ENCODE peak calls at places on chromosomes 6 and 20, in six cellular contexts. Z, D, R, H, J and C are unnamed samples.

GRCh38 chr6:155450194-155450593 is 5.4 kb downstream of the NOX3 start:
- ATAC-seq in Z (no peak), H (peak; percentile 55), D (no peak), J (no peak), R (no peak), C (no peak)

GRCh38 chr6:89145461-89145961 is 344 bp upstream of the PM20D2 start:
- ATAC-seq in J (no peak), H (peak; percentile 7), D (peak; percentile 55), R (peak; percentile 10), Z (peak; percentile 47), C (peak; percentile 33)

GRCh38 chr6:3409699-3410384 is 47.0 kb downstream of the SLC22A23 start:
- ATAC-seq in D (peak; percentile 36), H (peak; percentile 63), Z (no peak), R (no peak), J (no peak), C (no peak)

GRCh38 chr20:58970146-58970545 is 10.9 kb upstream of the NELFCD start:
- ATAC-seq in D (no peak), J (no peak), H (no peak), Z (no peak), R (no peak), C (no peak)

GRCh38 chr20:54708229-54708628 is 232.8 kb downstream of the DOK5 start:
- ATAC-seq in D (no peak), H (no peak), J (no peak), R (no peak), Z (no peak), C (no peak)

GRCh38 chr6:87100216-87100615 is 5.3 kb upstream of the CGA start:
- ATAC-seq in Z (no peak), H (no peak), J (no peak), D (no peak), R (no peak), C (no peak)

GRCh38 chr6:116572162-116572561 is 858 bp downstream of the RWDD1 start:
- ATAC-seq in J (no peak), R (no peak), D (peak; percentile 40), Z (no peak), H (peak; percentile 54), C (no peak)

GRCh38 chr6:73579851-73580246 is 59.0 kb upstream of the EEF1A1 start:
- ATAC-seq in Z (peak; percentile 57), D (peak; percentile 79), J (peak; percentile 74), R (peak; percentile 59), H (peak; percentile 75), C (peak; percentile 54)

GRCh38 chr6:36642913-36643817 is 35.3 kb upstream of the CDKN1A start:
- ATAC-seq in Z (peak; percentile 85), H (peak; percentile 97), D (peak; percentile 54), J (peak; percentile 95), R (peak; percentile 89), C (peak; percentile 93)

GRCh38 chr6:16687045-16687444 is 74.2 kb downstream of the ATXN1 start:
- ATAC-seq in R (no peak), H (no peak), D (no peak), J (no peak), Z (no peak), C (no peak)

GRCh38 chr6:134217110-134217509 is 100.8 kb downstream of the SGK1 start:
- ATAC-seq in H (peak; percentile 62), D (peak; percentile 16), J (no peak), Z (no peak), R (peak; percentile 87), C (no peak)

GRCh38 chr6:89251170-89251569 is 34.0 kb upstream of the GABRR1 start:
- ATAC-seq in H (no peak), Z (no peak), J (no peak), R (no peak), D (no peak), C (no peak)

GRCh38 chr20:21339499-21339898 is 36.4 kb downstream of the XRN2 start:
- ATAC-seq in R (no peak), H (peak; percentile 82), Z (no peak), D (no peak), J (no peak), C (no peak)

GRCh38 chr6:16162003-16162402 is 33.1 kb downstream of the MYLIP start:
- ATAC-seq in R (no peak), H (no peak), J (no peak), Z (no peak), D (no peak), C (no peak)

GRCh38 chr20:23782366-23782983 is 31.7 kb upstream of the CST1 start:
- ATAC-seq in D (peak; percentile 85), Z (peak; percentile 95), H (peak; percentile 99), J (peak; percentile 69), R (peak; percentile 44), C (no peak)

GRCh38 chr6:128135325-128135724 is 234.5 kb upstream of the THEMIS start:
- ATAC-seq in R (no peak), J (no peak), H (peak; percentile 28), D (no peak), Z (no peak), C (no peak)

GRCh38 chr6:128403618-128404444 is 116.6 kb downstream of the PTPRK start:
- ATAC-seq in D (no peak), J (no peak), R (no peak), Z (no peak), H (no peak), C (no peak)

GRCh38 chr20:20427202-20427864 is 59.4 kb downstream of the INSM1 start:
- ATAC-seq in J (no peak), R (no peak), Z (no peak), D (no peak), H (no peak), C (no peak)

GRCh38 chr6:32943864-32944263 is 3.0 kb upstream of the HLA-DMB start:
- ATAC-seq in J (no peak), H (no peak), D (peak; percentile 2), Z (no peak), R (no peak), C (no peak)

GRCh38 chr6:37285861-37286311 is 27.9 kb upstream of the TMEM217 start:
- ATAC-seq in Z (no peak), D (no peak), J (no peak), R (no peak), H (no peak), C (no peak)

GRCh38 chr6:135212935-135213334 is 31.8 kb downstream of the MYB start:
- ATAC-seq in J (no peak), Z (no peak), D (no peak), R (peak; percentile 93), H (no peak), C (no peak)

GRCh38 chr6:12751694-12752304 is 35.2 kb downstream of the PHACTR1 start:
- ATAC-seq in D (peak; percentile 52), H (peak; percentile 78), Z (peak; percentile 62), J (peak; percentile 78), R (peak; percentile 60), C (no peak)

GRCh38 chr6:44474643-44475042 is 87.1 kb downstream of the CDC5L start:
- ATAC-seq in H (no peak), D (no peak), Z (no peak), R (no peak), J (no peak), C (no peak)

GRCh38 chr6:17865243-17865642 is 122.2 kb downstream of the KIF13A start:
- ATAC-seq in R (peak; percentile 32), D (no peak), H (no peak), Z (peak; percentile 77), J (no peak), C (no peak)

GRCh38 chr6:53591873-53592272 is 47.0 kb upstream of the GCLC start:
- ATAC-seq in J (no peak), H (no peak), D (no peak), R (no peak), Z (no peak), C (no peak)

GRCh38 chr6:158031191-158031444 is 49.5 kb downstream of the SYNJ2 start:
- ATAC-seq in H (no peak), D (no peak), R (no peak), J (no peak), Z (no peak), C (no peak)

GRCh38 chr6:158033751-158034702 is 52.4 kb downstream of the SYNJ2 start:
- ATAC-seq in Z (no peak), J (no peak), H (peak; percentile 92), D (no peak), R (no peak), C (no peak)

GRCh38 chr6:158033077-158033750 is 51.6 kb downstream of the SYNJ2 start:
- ATAC-seq in H (no peak), D (no peak), J (no peak), Z (no peak), R (no peak), C (no peak)

GRCh38 chr6:158031445-158032353 is 50.0 kb downstream of the SYNJ2 start:
- ATAC-seq in R (peak; percentile 74), H (no peak), Z (peak; percentile 78), J (peak; percentile 70), D (peak; percentile 93), C (peak; percentile 35)

GRCh38 chr6:158032354-158032733 is 50.7 kb downstream of the SYNJ2 start:
- ATAC-seq in H (no peak), Z (no peak), D (no peak), J (peak; percentile 10), R (no peak), C (no peak)
- TF ChIP-seq POLR2A in H (no peak), Z (no peak), D (no peak), J (no peak), R (no peak), C (no peak)

GRCh38 chr20:62391165-62392076 is 4.5 kb downstream of the RPS21 start:
- ATAC-seq in Z (no peak), H (no peak), R (no peak), J (no peak), D (no peak), C (no peak)
- H3K27ac ChIP-seq in Z (no peak overlapping the region), H (no peak overlapping the region), R (no peak overlapping the region), J (no peak overlapping the region), D (no peak overlapping the region), C (no peak overlapping the region)

GRCh38 chr20:34095825-34096224 is 16.2 kb downstream of the EIF2S2 start:
- ATAC-seq in H (no peak), R (no peak), D (no peak), J (no peak), Z (no peak), C (no peak)
- TF ChIP-seq POLR2A in H (no peak), R (no peak), D (no peak), J (no peak), Z (no peak), C (no peak)

GRCh38 chr20:36478137-36478905 is 63.0 kb upstream of the MYL9 start:
- ATAC-seq in J (peak; percentile 7), Z (peak; percentile 17), R (peak; percentile 34), H (no peak), D (no peak), C (no peak)
- H3K27ac ChIP-seq in J (no peak overlapping the region), Z (no peak overlapping the region), R (no peak overlapping the region), H (no peak overlapping the region), D (peak overlapping the region; percentile 15), C (peak overlapping the region; percentile 32)

GRCh38 chr6:11366934-11367637 is 134.6 kb upstream of the NEDD9 start:
- ATAC-seq in H (peak; percentile 67), R (no peak), D (no peak), J (no peak), Z (no peak), C (no peak)
- TF ChIP-seq POLR2A in H (no peak), R (no peak), D (no peak), J (no peak), Z (no peak), C (no peak)

DNA sequence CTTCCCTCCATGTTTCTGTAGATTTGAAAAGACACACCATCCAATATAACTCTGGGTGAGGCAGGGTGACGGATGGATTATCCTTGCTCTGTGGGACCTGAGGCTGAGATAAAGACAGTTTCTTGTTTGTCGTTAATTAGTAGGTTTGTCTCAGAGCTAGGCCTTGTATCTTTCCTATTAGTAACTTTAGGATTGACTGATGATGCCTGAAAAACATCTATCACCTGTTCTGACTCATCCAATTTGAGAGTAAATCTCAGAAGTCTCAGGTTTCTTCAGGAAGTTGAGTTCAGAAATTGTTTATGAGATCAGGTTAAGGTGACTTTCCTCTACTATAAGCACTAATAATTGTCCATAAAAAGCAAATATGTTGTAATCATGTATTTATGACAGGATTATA is 129.4 kb upstream of the SUPT3H start:
- ATAC-seq in Z (peak; percentile 17), D (no peak), J (no peak), R (no peak), H (no peak), C (no peak)
- H3K27ac ChIP-seq in Z (no peak overlapping the region), D (no peak overlapping the region), J (no peak overlapping the region), R (no peak overlapping the region), H (no peak overlapping the region), C (no peak overlapping the region)